ENCODE peak calls at places on chromosomes 11 and 22, in four cellular contexts. S is mammary epithelial cell, M is HAP-1, C is SK-N-MC. X is an unnamed sample.

GRCh38 chr22:49929553-49929979 is 11.1 kb downstream of the CRELD2 start:
- DNase-seq in C (no peak), M (peak; percentile 82), S (no peak), X (peak; percentile 79)

GRCh38 chr11:131408011-131408640 is 37.7 kb downstream of the NTM start:
- DNase-seq in M (no peak), C (no peak), S (peak; percentile 6), X (no peak)

GRCh38 chr11:124595302-124595701 is 15.9 kb upstream of the PANX3 start:
- DNase-seq in C (no peak), M (no peak), S (no peak), X (no peak)

GRCh38 chr11:21988477-21988876 is 204.4 kb upstream of the ANO5 start:
- DNase-seq in M (no peak), C (peak; percentile 12), S (no peak), X (no peak)

GRCh38 chr22:27170491-27170890 is 513.1 kb downstream of the MIAT start:
- DNase-seq in M (no peak), S (no peak), C (no peak), X (no peak)

GRCh38 chr11:9914064-9914463 is 250.2 kb downstream of the SWAP70 start:
- DNase-seq in S (no peak), C (no peak), M (no peak), X (no peak)

GRCh38 chr11:23765862-23766261 is 731.0 kb upstream of the LUZP2 start:
- DNase-seq in S (no peak), M (no peak), C (no peak), X (no peak)

GRCh38 chr22:44845191-44845590 is 92.8 kb downstream of the ARHGAP8 start:
- DNase-seq in M (no peak), S (no peak), C (no peak), X (no peak)

GRCh38 chr22:44761025-44761424 is 8.7 kb downstream of the ARHGAP8 start:
- DNase-seq in C (no peak), S (no peak), M (no peak), X (no peak)

GRCh38 chr22:45120931-45121330 is 42.8 kb upstream of the NUP50 start:
- DNase-seq in C (no peak), M (no peak), S (peak; percentile 17), X (no peak)

GRCh38 chr11:88370782-88371181 is 33.2 kb upstream of the CTSC start:
- DNase-seq in M (no peak), S (no peak), C (no peak), X (no peak)

GRCh38 chr11:12118940-12119339 is 8.6 kb downstream of the MICAL2 start:
- DNase-seq in S (no peak), C (no peak), M (no peak), X (no peak)

GRCh38 chr22:42805998-42806481 is 51.0 kb downstream of the ARFGAP3 start:
- DNase-seq in S (no peak), M (no peak), C (no peak), X (no peak)

GRCh38 chr11:88603499-88603898 is 266.0 kb upstream of the CTSC start:
- DNase-seq in C (no peak), S (peak; percentile 2), M (no peak), X (no peak)

GRCh38 chr11:79942071-79942470 is 501.2 kb upstream of the TENM4 start:
- DNase-seq in C (no peak), S (peak; percentile 7), M (no peak), X (no peak)

GRCh38 chr22:44884968-44885805 is 124.6 kb downstream of the PHF21B start:
- DNase-seq in M (peak; percentile 3), C (no peak), S (no peak), X (no peak)

GRCh38 chr11:34161361-34161760 is 55.9 kb downstream of the NAT10 start:
- DNase-seq in M (no peak), C (no peak), S (no peak), X (no peak)
- H3K4me3 ChIP-seq in M (no peak overlapping the region), C (no peak overlapping the region), S (no peak overlapping the region), X (no peak overlapping the region)

GRCh38 chr11:96259053-96259837 is 83.8 kb downstream of the MAML2 start:
- DNase-seq in M (no peak), C (no peak), S (peak; percentile 84), X (peak; percentile 46)
- H3K36me3 ChIP-seq in M (no peaks in the 10 kb centered on the region), C (no peaks in the 10 kb centered on the region), S (no peaks in the 10 kb centered on the region), X (no peaks in the 10 kb centered on the region)

GRCh38 chr11:117442049-117442868 is 114.6 kb downstream of the CEP164 start:
- DNase-seq in M (no peak), S (no peak), C (no peak), X (no peak)
- H3K4me3 ChIP-seq in M (no peak overlapping the region), S (no peak overlapping the region), C (no peak overlapping the region), X (no peak overlapping the region)

DNA sequence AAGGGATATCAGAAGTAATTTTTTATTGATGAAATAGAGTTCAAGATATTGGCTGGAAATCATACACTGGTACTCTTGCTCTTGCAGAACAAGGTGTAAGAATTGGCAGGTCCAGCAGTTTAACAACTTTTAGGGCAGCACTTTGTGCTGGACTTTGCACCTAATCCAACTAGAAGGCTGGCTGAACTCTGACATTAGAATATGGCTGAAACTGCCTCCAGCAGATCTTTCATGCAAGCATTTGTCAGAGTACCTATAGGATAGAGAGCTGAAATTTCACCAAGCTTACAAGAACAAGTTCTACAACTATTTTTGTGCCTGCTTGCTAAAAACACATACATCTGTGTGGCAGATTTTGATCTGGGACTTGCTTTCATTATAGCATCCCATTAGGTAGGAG is 17.2 kb downstream of the HPS5 start:
- DNase-seq in S (no peak), M (no peak), C (no peak), X (no peak)
- H3K36me3 ChIP-seq in S (peaks cover 33% of the 10 kb centered on the region), M (peaks cover 41% of the 10 kb centered on the region), C (peaks cover 69% of the 10 kb centered on the region), X (peaks cover 69% of the 10 kb centered on the region)

GRCh38 chr11:18229501-18229900 is 7.1 kb downstream of the SAA4 start:
- DNase-seq in S (no peak), M (no peak), C (no peak), X (no peak)
- H3K4me3 ChIP-seq in S (no peak overlapping the region), M (no peak overlapping the region), C (no peak overlapping the region), X (no peak overlapping the region)

GRCh38 chr22:24543068-24543675 is 11.8 kb downstream of the GUCD1 start:
- DNase-seq in C (no peak), S (no peak), M (no peak), X (no peak)
- H3K36me3 ChIP-seq in C (peaks cover 30% of the 10 kb centered on the region), S (peaks cover 10% of the 10 kb centered on the region), M (peaks cover 68% of the 10 kb centered on the region), X (peaks cover 75% of the 10 kb centered on the region)

DNA sequence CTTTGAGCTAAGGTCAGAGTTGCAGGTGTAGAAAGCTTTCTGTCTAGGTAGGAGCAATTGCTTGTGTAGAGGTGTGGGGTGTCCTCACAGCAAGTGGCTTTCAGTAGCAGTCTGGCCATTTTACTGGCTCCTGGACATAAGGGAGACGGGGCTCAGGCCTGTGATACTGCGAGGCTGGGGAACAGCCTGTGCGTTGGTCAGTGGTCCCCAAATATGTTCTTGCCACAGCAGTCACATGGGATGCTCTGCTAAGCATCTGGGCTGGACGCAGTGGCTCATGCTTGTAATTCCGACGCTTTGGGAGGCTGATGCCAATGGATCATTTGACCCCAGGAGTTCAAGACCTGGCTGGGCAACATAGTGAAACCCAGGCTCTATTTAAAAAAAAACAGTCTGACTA is 1.9 kb downstream of the MCM5 start:
- DNase-seq in M (no peak), S (no peak), C (no peak), X (no peak)
- H3K4me3 ChIP-seq in M (no peak overlapping the region), S (no peak overlapping the region), C (peak overlapping the region; percentile 95), X (no peak overlapping the region)

GRCh38 chr11:119000906-119001305 is 3.0 kb downstream of the CENATAC start:
- DNase-seq in S (peak; percentile 45), C (no peak), M (no peak), X (no peak)

GRCh38 chr11:119011476-119011875 is 6.7 kb downstream of the RPS25 start:
- DNase-seq in M (no peak), S (no peak), C (no peak), X (no peak)

DNA sequence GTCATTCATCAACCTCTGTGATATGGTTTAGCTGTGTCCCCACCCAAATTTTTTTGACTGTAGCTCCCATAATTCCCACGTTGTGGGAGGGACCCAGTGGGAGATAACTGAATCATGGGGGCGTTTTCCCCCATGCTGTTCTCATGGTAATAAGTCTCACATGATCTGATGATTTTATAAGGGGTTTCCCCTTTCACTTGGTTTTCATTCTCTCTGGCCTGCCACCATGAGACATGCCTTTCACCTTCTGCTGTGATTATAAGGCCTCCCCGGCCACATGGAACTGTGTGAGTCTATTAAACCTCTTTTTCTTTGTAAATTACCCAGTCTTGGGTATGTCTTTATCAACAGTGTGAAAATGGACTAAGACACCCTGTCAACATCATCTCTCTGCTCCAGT is 8.8 kb downstream of the CENATAC start:
- DNase-seq in M (no peak), C (no peak), S (no peak), X (no peak)
- H3K36me3 ChIP-seq in M (peaks cover 59% of the 10 kb centered on the region), C (peaks cover 45% of the 10 kb centered on the region), S (peaks cover 16% of the 10 kb centered on the region), X (peaks cover 59% of the 10 kb centered on the region)

GRCh38 chr11:1547467-1548098 is 24.5 kb downstream of the DUSP8 start:
- DNase-seq in M (no peak), C (no peak), S (no peak), X (no peak)
- H3K4me3 ChIP-seq in M (peak overlapping the region; percentile 29), C (no peak overlapping the region), S (no peak overlapping the region), X (no peak overlapping the region)